ENCODE peak calls at places on chromosomes 12 and 14, in five cellular contexts. One of them, this sample, is unnamed.

GRCh38 chr12:106188249-106188648 is 49.5 kb upstream of the NUAK1 start:
- DNase-seq in C1 segment of cervical spinal cord: no peak
- DNase-seq in HCT116: no peak
- DNase-seq in CD8-positive, alpha-beta T cell: no peak
- DNase-seq in MV-4-11: no peak
- DNase-seq in this sample: no peak

GRCh38 chr14:72515779-72516770 is 377.8 kb downstream of the DPF3 start:
- DNase-seq in C1 segment of cervical spinal cord: no peak
- DNase-seq in HCT116: no peak
- DNase-seq in CD8-positive, alpha-beta T cell: no peak
- DNase-seq in MV-4-11: no peak
- DNase-seq in this sample: no peak

GRCh38 chr14:100072783-100073346 is 7.6 kb downstream of the EVL start:
- DNase-seq in C1 segment of cervical spinal cord: no peak
- DNase-seq in HCT116: peak
- DNase-seq in CD8-positive, alpha-beta T cell: peak
- DNase-seq in MV-4-11: peak
- DNase-seq in this sample: no peak

GRCh38 chr12:80979821-80980220 is 42.1 kb upstream of the LIN7A start:
- DNase-seq in C1 segment of cervical spinal cord: no peak
- DNase-seq in HCT116: no peak
- DNase-seq in CD8-positive, alpha-beta T cell: no peak
- DNase-seq in MV-4-11: no peak
- DNase-seq in this sample: no peak

GRCh38 chr12:67649165-67650126 is 901 bp downstream of the DYRK2 start:
- DNase-seq in C1 segment of cervical spinal cord: peak
- DNase-seq in HCT116: no peak
- DNase-seq in CD8-positive, alpha-beta T cell: no peak
- DNase-seq in MV-4-11: no peak
- DNase-seq in this sample: no peak

GRCh38 chr12:67826946-67827719 is 162.1 kb upstream of the IFNG-AS1 start:
- DNase-seq in C1 segment of cervical spinal cord: no peak
- DNase-seq in HCT116: no peak
- DNase-seq in CD8-positive, alpha-beta T cell: no peak
- DNase-seq in MV-4-11: no peak
- DNase-seq in this sample: no peak

GRCh38 chr12:121713257-121714155 is 954 bp downstream of the TMEM120B start:
- DNase-seq in C1 segment of cervical spinal cord: peak
- DNase-seq in HCT116: no peak
- DNase-seq in CD8-positive, alpha-beta T cell: no peak
- DNase-seq in MV-4-11: no peak
- DNase-seq in this sample: no peak

GRCh38 chr14:104682107-104682593 is 7.3 kb upstream of the INF2 start:
- DNase-seq in C1 segment of cervical spinal cord: no peak
- DNase-seq in HCT116: no peak
- DNase-seq in CD8-positive, alpha-beta T cell: no peak
- DNase-seq in MV-4-11: no peak
- DNase-seq in this sample: no peak

GRCh38 chr14:94769413-94770250 is at the start of gene GSC:
- DNase-seq in C1 segment of cervical spinal cord: no peak
- DNase-seq in HCT116: no peak
- DNase-seq in CD8-positive, alpha-beta T cell: no peak
- DNase-seq in MV-4-11: peak
- DNase-seq in this sample: no peak

GRCh38 chr12:51855586-51856428 is 7.3 kb upstream of the FIGNL2 start:
- DNase-seq in C1 segment of cervical spinal cord: no peak
- DNase-seq in HCT116: no peak
- DNase-seq in CD8-positive, alpha-beta T cell: no peak
- DNase-seq in MV-4-11: no peak
- DNase-seq in this sample: no peak

GRCh38 chr14:104548802-104549535 is 30.6 kb upstream of the C14orf180 start:
- DNase-seq in C1 segment of cervical spinal cord: no peak
- DNase-seq in HCT116: no peak
- DNase-seq in CD8-positive, alpha-beta T cell: no peak
- DNase-seq in MV-4-11: no peak
- DNase-seq in this sample: no peak

GRCh38 chr14:64717870-64718269 is 13.6 kb downstream of the PLEKHG3 start:
- DNase-seq in C1 segment of cervical spinal cord: peak
- DNase-seq in HCT116: no peak
- DNase-seq in CD8-positive, alpha-beta T cell: no peak
- DNase-seq in MV-4-11: no peak
- DNase-seq in this sample: peak

GRCh38 chr14:57884175-57884574 is 18.3 kb upstream of the SLC35F4 start:
- DNase-seq in C1 segment of cervical spinal cord: no peak
- DNase-seq in HCT116: no peak
- DNase-seq in CD8-positive, alpha-beta T cell: no peak
- DNase-seq in MV-4-11: no peak
- DNase-seq in this sample: no peak

GRCh38 chr14:67432088-67432564 is 20.2 kb upstream of the PLEK2 start:
- DNase-seq in C1 segment of cervical spinal cord: no peak
- DNase-seq in HCT116: no peak
- DNase-seq in CD8-positive, alpha-beta T cell: no peak
- DNase-seq in MV-4-11: no peak
- DNase-seq in this sample: no peak

GRCh38 chr14:95713596-95714371 is at the start of gene TCL1A:
- DNase-seq in C1 segment of cervical spinal cord: no peak
- DNase-seq in HCT116: no peak
- DNase-seq in CD8-positive, alpha-beta T cell: no peak
- DNase-seq in MV-4-11: no peak
- DNase-seq in this sample: no peak

GRCh38 chr14:104978774-104979691 is 859 bp upstream of the AHNAK2 start:
- DNase-seq in C1 segment of cervical spinal cord: no peak
- DNase-seq in HCT116: no peak
- DNase-seq in CD8-positive, alpha-beta T cell: no peak
- DNase-seq in MV-4-11: no peak
- DNase-seq in this sample: no peak

GRCh38 chr12:118061876-118062791 is 1.2 kb upstream of the WSB2 start:
- DNase-seq in C1 segment of cervical spinal cord: peak
- DNase-seq in HCT116: no peak
- DNase-seq in CD8-positive, alpha-beta T cell: no peak
- DNase-seq in MV-4-11: peak
- DNase-seq in this sample: no peak

GRCh38 chr12:9829990-9830389 is 2.7 kb downstream of the KLRF1 start:
- DNase-seq in C1 segment of cervical spinal cord: no peak
- DNase-seq in HCT116: no peak
- DNase-seq in CD8-positive, alpha-beta T cell: no peak
- DNase-seq in MV-4-11: no peak
- DNase-seq in this sample: no peak